ENCODE peak calls at places on chromosome 17, in six cellular contexts. L is GM23248; W is heart right ventricle; D is hepatocyte; V is CD8-positive, alpha-beta T cell; O is CD4-positive, alpha-beta memory T cell. G is an unnamed sample.

GRCh38 chr17:16243385-16243784 is 26.4 kb downstream of the PIGL start:
- DNase-seq in V (no peak), L (no peak), D (no peak), O (no peak), W (no peak), G (no peak)

GRCh38 chr17:7634384-7634783 is 4.4 kb downstream of the SHBG start:
- DNase-seq in V (no peak), L (peak; percentile 54), W (peak; percentile 62), D (peak; percentile 72), O (no peak), G (no peak)

GRCh38 chr17:39737761-39738567 is at the start of gene GRB7:
- DNase-seq in L (no peak), D (peak; percentile 85), V (no peak), W (no peak), O (no peak), G (no peak)

GRCh38 chr17:31339906-31340661 is 18.7 kb upstream of the EVI2A start:
- DNase-seq in V (no peak), W (no peak), O (no peak), D (no peak), L (peak; percentile 86), G (no peak)

GRCh38 chr17:41186872-41187271 is 2.2 kb upstream of the KRTAP4-1 start:
- DNase-seq in L (no peak), D (no peak), W (no peak), O (no peak), V (no peak), G (no peak)

GRCh38 chr17:53032861-53033271 is 789.9 kb upstream of the KIF2B start:
- DNase-seq in W (peak; percentile 11), L (peak; percentile 2), O (no peak), D (peak; percentile 89), V (no peak), G (peak; percentile 75)

GRCh38 chr17:42521036-42521435 is 15.0 kb upstream of the NAGLU start:
- DNase-seq in L (peak; percentile 47), V (no peak), W (no peak), D (no peak), O (no peak), G (no peak)

GRCh38 chr17:58886514-58886913 is 130.9 kb downstream of the PPM1E start:
- DNase-seq in D (no peak), O (no peak), L (no peak), V (no peak), W (no peak), G (no peak)

GRCh38 chr17:60902399-60902798 is 224.7 kb downstream of the BCAS3 start:
- DNase-seq in V (no peak), W (no peak), O (no peak), L (no peak), D (no peak), G (no peak)

GRCh38 chr17:60899115-60899514 is 221.5 kb downstream of the BCAS3 start:
- DNase-seq in D (no peak), O (no peak), W (no peak), V (no peak), L (no peak), G (no peak)

GRCh38 chr17:60900688-60901087 is 223.0 kb downstream of the BCAS3 start:
- DNase-seq in O (no peak), D (no peak), V (no peak), W (no peak), L (no peak), G (no peak)

GRCh38 chr17:60901806-60902205 is 224.2 kb downstream of the BCAS3 start:
- DNase-seq in L (peak; percentile 54), D (no peak), V (no peak), O (no peak), W (no peak), G (no peak)

GRCh38 chr17:60901222-60901621 is 223.6 kb downstream of the BCAS3 start:
- DNase-seq in D (no peak), O (no peak), L (peak; percentile 8), V (no peak), W (no peak), G (no peak)
- H3K27ac ChIP-seq in D (no peak overlapping the region), O (no peak overlapping the region), L (no peak overlapping the region), V (no peak overlapping the region), W (no peak overlapping the region), G (no peak overlapping the region)

DNA sequence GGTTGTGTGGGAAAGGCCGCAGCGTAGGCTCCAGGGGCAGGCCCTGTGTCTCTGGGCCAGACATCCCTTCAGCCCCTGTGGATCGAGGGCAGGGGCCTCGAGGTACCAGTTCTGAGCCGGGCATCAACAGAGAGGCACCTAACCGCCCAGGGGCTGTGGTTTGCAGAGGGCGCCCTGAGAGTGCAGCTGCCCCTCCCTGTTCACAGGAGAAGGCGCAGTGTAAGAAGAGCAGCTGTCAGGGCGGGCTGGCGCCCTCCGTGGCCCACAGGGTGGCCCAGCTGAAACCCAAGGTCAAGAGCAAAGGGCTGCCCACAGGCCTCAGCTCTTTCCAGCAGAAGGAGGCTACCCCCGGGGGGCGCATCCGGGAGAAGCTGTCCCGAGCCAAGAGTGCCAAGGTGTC is 56.5 kb downstream of the ACTG1 start:
- DNase-seq in W (no peak), O (no peak), V (no peak), D (no peak), L (no peak), G (no peak)
- H3K4me3 ChIP-seq in W (no peak overlapping the region), O (no peak overlapping the region), V (no peak overlapping the region), D (no peak overlapping the region), L (no peak overlapping the region), G (no peak overlapping the region)

GRCh38 chr17:79006794-79007503 is 2.6 kb downstream of the CANT1 start:
- DNase-seq in L (no peak), D (no peak), O (no peak), W (no peak), V (no peak), G (no peak)
- H3K4me1 ChIP-seq in L (peaks cover 30% of the 10 kb centered on the region), D (peaks cover 26% of the 10 kb centered on the region), O (peaks cover 50% of the 10 kb centered on the region), W (peaks cover 49% of the 10 kb centered on the region), V (peaks cover 47% of the 10 kb centered on the region), G (peaks cover 2% of the 10 kb centered on the region)

GRCh38 chr17:32944248-32945020 is 16.5 kb downstream of the TMEM98 start:
- DNase-seq in D (no peak), O (no peak), V (no peak), W (no peak), L (peak; percentile 47), G (no peak)
- H3K27ac ChIP-seq in D (peak overlapping the region; percentile 86), O (no peak overlapping the region), V (no peak overlapping the region), W (no peak overlapping the region), L (peak overlapping the region; percentile 85), G (no peak overlapping the region)

DNA sequence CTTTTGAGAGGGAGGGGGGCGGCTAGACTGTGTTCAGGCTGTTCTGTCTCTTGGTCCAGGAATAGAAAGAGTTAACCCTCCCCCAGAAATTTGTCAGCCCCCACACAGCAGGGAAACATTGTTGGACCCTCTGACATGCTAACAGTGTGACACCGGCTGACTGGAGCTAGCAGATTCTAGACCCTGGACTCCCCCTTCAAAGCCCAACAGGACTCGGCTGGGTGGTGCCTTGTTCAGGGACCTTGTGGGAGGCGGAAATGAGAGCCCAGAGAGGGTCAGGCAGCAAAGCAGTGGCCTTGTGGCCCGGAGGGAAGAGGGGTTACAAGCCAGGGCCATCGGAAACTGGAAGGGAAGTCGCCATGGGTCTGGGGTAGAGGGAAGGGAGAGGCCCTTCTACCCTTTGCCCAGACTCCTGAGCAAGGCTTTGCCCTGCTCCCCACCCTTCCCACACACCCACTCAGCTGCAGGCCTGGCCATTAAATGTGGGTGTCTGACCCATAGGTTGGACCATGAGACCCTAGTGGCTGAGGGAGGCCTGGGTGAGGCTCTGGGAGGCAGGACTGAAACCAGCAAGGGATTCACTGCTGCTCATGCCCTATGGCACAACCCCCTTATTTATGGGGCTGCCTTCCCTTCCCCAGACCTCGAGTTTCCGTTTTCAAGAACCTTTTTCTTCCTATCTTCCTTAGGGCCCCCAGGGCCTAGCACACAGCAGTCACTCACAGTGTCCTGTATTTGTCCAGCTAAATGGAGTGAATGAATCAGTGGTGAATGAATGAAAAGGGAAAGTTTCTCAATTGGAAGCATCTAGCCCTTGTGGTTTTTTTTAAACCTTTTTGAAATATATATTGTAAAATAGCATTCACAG is 44.8 kb downstream of the RAI1 start:
- DNase-seq in V (no peak), W (no peak), L (no peak), O (no peak), D (no peak), G (no peak)
- H3K4me3 ChIP-seq in V (peak overlapping the region; percentile 8), W (no peak overlapping the region), L (no peak overlapping the region), O (no peak overlapping the region), D (no peak overlapping the region), G (no peak overlapping the region)

DNA sequence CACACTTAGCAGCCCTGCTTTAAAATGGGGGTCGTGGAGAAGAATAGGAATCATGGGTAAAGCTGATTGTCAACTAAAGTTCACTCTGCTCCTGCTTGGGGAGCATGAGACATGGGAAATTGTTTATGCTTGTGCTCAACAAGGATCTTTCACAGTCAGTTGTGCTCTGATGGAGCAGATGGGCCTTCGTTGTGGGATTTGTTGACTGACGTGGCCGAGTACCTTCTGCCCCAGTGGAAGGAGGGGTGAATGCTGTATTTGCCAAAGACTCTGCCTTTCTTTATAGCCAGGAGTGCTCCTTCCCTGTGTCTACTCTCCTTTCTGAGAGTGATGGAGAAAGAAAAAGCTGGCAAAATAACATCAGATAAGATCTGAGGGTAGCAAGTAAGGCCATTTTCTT is 11.4 kb downstream of the ARSG start:
- DNase-seq in W (no peak), D (no peak), O (no peak), L (no peak), V (no peak), G (no peak)
- H3K4me1 ChIP-seq in W (peaks cover 6% of the 10 kb centered on the region), D (no peaks in the 10 kb centered on the region), O (peaks cover 21% of the 10 kb centered on the region), L (peaks cover 10% of the 10 kb centered on the region), V (peaks cover 18% of the 10 kb centered on the region), G (peaks cover 2% of the 10 kb centered on the region)